ENCODE peak calls at places on chromosomes 2 and 18, in four cellular contexts. J, U, T and F are unnamed samples.

GRCh38 chr18:5478261-5478660 is 65.5 kb downstream of the EPB41L3 start:
- DNase-seq in U (no peak), J (no peak), T (no peak), F (no peak)

GRCh38 chr2:217370391-217370790 is 510.5 kb upstream of the TNP1 start:
- DNase-seq in J (peak), U (peak), T (no peak), F (no peak)

GRCh38 chr2:174902491-174903242 is 102.5 kb downstream of the CHN1 start:
- DNase-seq in U (no peak), T (no peak), J (no peak), F (no peak)

GRCh38 chr2:85413592-85414421 is 3.6 kb upstream of the CAPG start:
- DNase-seq in T (no peak), J (peak), U (no peak), F (no peak)

GRCh38 chr18:76970749-76971148 is 148.4 kb downstream of the ZNF236 start:
- DNase-seq in U (no peak), J (no peak), T (no peak), F (no peak)

GRCh38 chr2:108369153-108369552 is 8.6 kb upstream of the SULT1C4 start:
- DNase-seq in T (no peak), J (no peak), U (no peak), F (no peak)

GRCh38 chr2:15735738-15736326 is 144.2 kb downstream of the DDX1 start:
- DNase-seq in U (no peak), T (no peak), J (no peak), F (no peak)

GRCh38 chr18:50395093-50395492 is 20.2 kb downstream of the SKA1 start:
- DNase-seq in U (no peak), J (no peak), T (no peak), F (no peak)

GRCh38 chr18:26813043-26813442 is 52.5 kb downstream of the AQP4 start:
- DNase-seq in T (peak), U (peak), J (peak), F (peak)

GRCh38 chr2:188765522-188765921 is 208.7 kb upstream of the COL3A1 start:
- DNase-seq in U (peak), J (peak), T (no peak), F (peak)

GRCh38 chr18:39506581-39506980 is 1941.0 kb upstream of the CELF4 start:
- DNase-seq in T (no peak), U (no peak), J (no peak), F (no peak)

GRCh38 chr2:160224060-160224459 is 24.0 kb upstream of the ITGB6 start:
- DNase-seq in U (peak), T (no peak), J (peak), F (peak)

GRCh38 chr2:72415256-72415655 is 267.6 kb upstream of the CYP26B1 start:
- DNase-seq in U (no peak), T (no peak), J (no peak), F (no peak)

GRCh38 chr18:73283032-73283431 is 415.2 kb upstream of the NETO1 start:
- DNase-seq in J (no peak), T (no peak), U (no peak), F (no peak)

DNA sequence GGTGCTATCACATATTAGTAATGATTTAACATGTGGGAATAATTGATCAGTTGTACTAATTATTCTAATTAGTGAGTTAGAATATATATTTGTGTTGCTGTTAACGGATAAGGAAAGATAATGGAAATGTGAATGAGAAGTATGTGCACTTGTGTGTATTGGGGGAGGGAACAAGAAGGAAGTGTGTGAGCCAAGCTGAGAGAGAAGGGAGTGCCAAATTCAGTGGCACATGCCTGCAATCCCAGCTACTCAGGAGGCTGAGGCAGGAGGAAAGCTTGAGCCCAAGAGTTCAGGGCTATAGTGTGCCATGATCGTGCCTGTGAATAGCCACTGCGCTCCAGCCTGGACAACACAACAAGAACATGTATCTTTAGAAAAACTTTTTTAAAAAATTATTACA is 9.3 kb downstream of the BARD1 start:
- DNase-seq in U (no peak), J (no peak), T (no peak), F (no peak)
- TF ChIP-seq CHD2 in U (no peak), J (no peak), T (no peak), F (no peak)

GRCh38 chr2:128541448-128541847 is 222.8 kb upstream of the HS6ST1 start:
- DNase-seq in J (no peak), U (no peak), T (no peak), F (no peak)

GRCh38 chr2:128543646-128544045 is 225.0 kb upstream of the HS6ST1 start:
- DNase-seq in U (no peak), J (no peak), T (peak), F (no peak)

GRCh38 chr2:128538401-128538800 is 219.7 kb upstream of the HS6ST1 start:
- DNase-seq in T (no peak), J (no peak), U (no peak), F (no peak)

GRCh38 chr2:128543036-128543435 is 224.4 kb upstream of the HS6ST1 start:
- DNase-seq in T (no peak), J (no peak), U (no peak), F (no peak)

GRCh38 chr2:128540670-128541069 is 222.0 kb upstream of the HS6ST1 start:
- DNase-seq in T (no peak), U (no peak), J (no peak), F (no peak)
- TF ChIP-seq JUN in T (no peak), U (no peak), J (no peak), F (no peak)

GRCh38 chr18:28013064-28013463 is 163.9 kb downstream of the CDH2 start:
- DNase-seq in T (no peak), J (no peak), U (peak), F (peak)
- TF ChIP-seq CHD2 in T (no peak), J (no peak), U (no peak), F (no peak)

GRCh38 chr2:68561372-68561771 is 82.0 kb upstream of the PROKR1 start:
- DNase-seq in U (no peak), T (no peak), J (no peak), F (no peak)
- TF ChIP-seq JUN in U (no peak), T (no peak), J (no peak), F (no peak)

DNA sequence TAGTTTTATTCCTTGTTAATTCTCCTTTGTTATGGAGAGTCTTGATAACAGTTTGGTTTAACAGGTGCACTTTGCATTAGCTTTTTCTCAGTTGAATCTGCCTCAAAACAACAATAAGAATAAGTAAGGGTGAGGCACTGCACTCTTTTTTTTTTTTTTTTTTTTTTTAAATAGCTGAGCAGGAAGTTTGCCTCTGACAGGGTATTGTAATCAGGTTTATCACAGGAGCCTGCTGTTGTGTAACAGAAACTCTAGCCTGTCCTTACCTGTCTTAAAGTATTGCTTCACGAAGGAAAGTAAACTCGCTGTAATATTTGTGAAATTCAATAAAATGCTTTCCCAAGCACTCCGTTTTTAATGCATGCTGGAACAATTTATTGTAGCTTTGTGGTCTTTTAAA is 52.4 kb downstream of the TAF1B start:
- DNase-seq in T (no peak), J (no peak), U (peak), F (no peak)
- TF ChIP-seq CHD2 in T (no peak), J (no peak), U (no peak), F (no peak)

GRCh38 chr2:12493031-12493513 is 223.7 kb upstream of the TRIB2 start:
- DNase-seq in T (no peak), J (peak), U (no peak), F (no peak)

GRCh38 chr2:12488365-12488972 is 228.3 kb upstream of the TRIB2 start:
- DNase-seq in U (no peak), T (no peak), J (no peak), F (no peak)

GRCh38 chr2:12486205-12487118 is 230.3 kb upstream of the TRIB2 start:
- DNase-seq in T (no peak), U (peak), J (no peak), F (peak)

GRCh38 chr2:12487253-12488004 is 229.3 kb upstream of the TRIB2 start:
- DNase-seq in U (no peak), J (no peak), T (no peak), F (no peak)

GRCh38 chr2:12490641-12491040 is 226.1 kb upstream of the TRIB2 start:
- DNase-seq in J (no peak), U (no peak), T (no peak), F (no peak)
- TF ChIP-seq JUN in J (no peak), U (no peak), T (no peak), F (no peak)